ENCODE peak calls at places on chromosome X, in five cellular contexts. Z, W, G, Q and E are unnamed samples.

GRCh38 chrX:119512145-119512800 is 44.0 kb downstream of the SLC25A5 start:
- DNase-seq in Z (peak), W (no peak), G (peak), Q (no peak), E (peak)

GRCh38 chrX:132489256-132490085 is 633 bp upstream of the MBNL3 start:
- DNase-seq in Z (peak), W (peak), G (peak), Q (peak), E (peak)

GRCh38 chrX:21702725-21703228 is 44.6 kb upstream of the KLHL34 start:
- DNase-seq in Z (no peak), W (no peak), G (no peak), Q (no peak), E (no peak)

GRCh38 chrX:16466640-16467432 is 183.1 kb upstream of the S100G start:
- DNase-seq in Z (no peak), W (no peak), G (no peak), Q (no peak), E (no peak)

GRCh38 chrX:14362731-14363130 is 166.6 kb upstream of the GLRA2 start:
- DNase-seq in Z (no peak), W (no peak), G (no peak), Q (no peak), E (no peak)

GRCh38 chrX:9197231-9197630 is 163.3 kb upstream of the FAM9B start:
- DNase-seq in Z (no peak), W (no peak), G (no peak), Q (no peak), E (no peak)

GRCh38 chrX:110032534-110033161 is 29.7 kb downstream of the TMEM164 start:
- DNase-seq in Z (no peak), W (no peak), G (no peak), Q (no peak), E (no peak)

GRCh38 chrX:11151799-11152591 is 40.9 kb downstream of the HCCS start:
- DNase-seq in Z (no peak), W (no peak), G (no peak), Q (no peak), E (no peak)

GRCh38 chrX:27008486-27008885 is 454.7 kb downstream of the PPP4R3C start:
- DNase-seq in Z (no peak), W (no peak), G (no peak), Q (no peak), E (no peak)

GRCh38 chrX:66674506-66674905 is 35.6 kb upstream of the EDA2R start:
- DNase-seq in Z (no peak), W (no peak), G (no peak), Q (no peak), E (no peak)

GRCh38 chrX:103919336-103919682 is 43.1 kb upstream of the TMSB15B start:
- DNase-seq in Z (peak), W (no peak), G (no peak), Q (no peak), E (no peak)

GRCh38 chrX:99301990-99302389 is 1108.1 kb downstream of the PCDH19 start:
- DNase-seq in Z (peak), W (no peak), G (no peak), Q (no peak), E (no peak)

GRCh38 chrX:15737957-15738685 is at the start of gene CA5B:
- DNase-seq in Z (peak), W (peak), G (peak), Q (peak), E (peak)

GRCh38 chrX:65034641-65035450 is 58.6 kb upstream of the ZC4H2 start:
- DNase-seq in Z (peak), W (peak), G (peak), Q (peak), E (peak)

GRCh38 chrX:139967300-139967699 is 2.0 kb upstream of the CXorf66 start:
- DNase-seq in Z (peak), W (no peak), G (no peak), Q (no peak), E (no peak)

GRCh38 chrX:31527455-31528126 is 455.8 kb upstream of the FTHL17 start:
- DNase-seq in Z (no peak), W (no peak), G (no peak), Q (no peak), E (no peak)

GRCh38 chrX:13168276-13168675 is 123.9 kb upstream of the FAM9C start:
- DNase-seq in Z (no peak), W (no peak), G (no peak), Q (no peak), E (no peak)

GRCh38 chrX:138986235-138986634 is 274.7 kb upstream of the FGF13 start:
- DNase-seq in Z (no peak), W (no peak), G (no peak), Q (no peak), E (no peak)

GRCh38 chrX:79270401-79270800 is 96.7 kb downstream of the ITM2A start:
- DNase-seq in Z (peak), W (no peak), G (peak), Q (no peak), E (no peak)

GRCh38 chrX:14916017-14916674 is 42.9 kb downstream of the MOSPD2 start:
- DNase-seq in Z (no peak), W (no peak), G (no peak), Q (no peak), E (no peak)

GRCh38 chrX:100673397-100673953 is 29.5 kb downstream of the SRPX2 start:
- DNase-seq in Z (no peak), W (no peak), G (no peak), Q (no peak), E (no peak)

GRCh38 chrX:35382966-35383365 is 415.2 kb upstream of the MAGEB16 start:
- DNase-seq in Z (no peak), W (no peak), G (no peak), Q (no peak), E (no peak)

GRCh38 chrX:133586443-133586842 is 171.2 kb upstream of the GPC4 start:
- DNase-seq in Z (no peak), W (no peak), G (no peak), Q (no peak), E (no peak)

GRCh38 chrX:80578518-80579105 is 158.4 kb downstream of the TENT5D start:
- DNase-seq in Z (peak), W (no peak), G (no peak), Q (no peak), E (no peak)

GRCh38 chrX:19177710-19178109 is 55.4 kb upstream of the ADGRG2 start:
- DNase-seq in Z (no peak), W (no peak), G (no peak), Q (no peak), E (no peak)

GRCh38 chrX:123450217-123450616 is 266.1 kb downstream of the GRIA3 start:
- DNase-seq in Z (peak), W (no peak), G (peak), Q (no peak), E (no peak)

GRCh38 chrX:24703185-24703494 is 9.4 kb downstream of the POLA1 start:
- DNase-seq in Z (no peak), W (no peak), G (no peak), Q (no peak), E (no peak)

GRCh38 chrX:23511783-23512182 is 155.5 kb upstream of the PRDX4 start:
- DNase-seq in Z (no peak), W (no peak), G (no peak), Q (no peak), E (no peak)

GRCh38 chrX:93422693-93423092 is 250.7 kb downstream of the NAP1L3 start:
- DNase-seq in Z (peak), W (no peak), G (no peak), Q (no peak), E (no peak)
- TF ChIP-seq CTCF in Z (peak), W (peak), G (no peak), Q (peak), E (peak)

GRCh38 chrX:97766496-97767095 is 882.9 kb downstream of the RPA4 start:
- DNase-seq in Z (no peak), W (no peak), G (no peak), Q (no peak), E (no peak)
- TF ChIP-seq CTCF in Z (no peak), W (no peak), G (no peak), Q (no peak), E (no peak)

DNA sequence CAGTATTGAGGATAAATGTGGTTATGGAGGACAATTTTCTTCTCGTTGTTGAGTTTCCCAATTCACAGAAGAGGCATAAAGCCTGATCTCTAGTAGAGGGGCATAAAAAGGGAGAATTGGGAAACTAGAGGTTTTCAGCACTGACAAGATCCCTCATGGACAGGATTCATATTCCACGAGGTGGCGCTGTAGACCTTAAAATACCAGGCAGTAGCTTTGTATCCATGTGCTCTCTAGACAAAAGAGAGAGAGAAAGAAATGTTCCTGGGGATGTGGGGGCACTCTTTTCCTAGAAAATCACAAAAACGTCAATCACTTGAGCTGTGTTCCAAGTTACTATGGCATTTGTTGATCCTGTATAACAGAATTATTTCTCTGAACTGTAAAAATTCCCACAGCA is 128.3 kb downstream of the MAGEE1 start:
- DNase-seq in Z (peak), W (no peak), G (peak), Q (no peak), E (no peak)
- TF ChIP-seq CTCF in Z (peak), W (peak), G (no peak), Q (peak), E (no peak)

GRCh38 chrX:45517090-45517973 is 316.7 kb upstream of the DIPK2B start:
- DNase-seq in Z (peak), W (no peak), G (no peak), Q (no peak), E (no peak)

GRCh38 chrX:45513042-45513441 is 312.4 kb upstream of the DIPK2B start:
- DNase-seq in Z (no peak), W (no peak), G (no peak), Q (no peak), E (no peak)

GRCh38 chrX:45518552-45518951 is 317.9 kb upstream of the DIPK2B start:
- DNase-seq in Z (no peak), W (no peak), G (no peak), Q (no peak), E (no peak)

DNA sequence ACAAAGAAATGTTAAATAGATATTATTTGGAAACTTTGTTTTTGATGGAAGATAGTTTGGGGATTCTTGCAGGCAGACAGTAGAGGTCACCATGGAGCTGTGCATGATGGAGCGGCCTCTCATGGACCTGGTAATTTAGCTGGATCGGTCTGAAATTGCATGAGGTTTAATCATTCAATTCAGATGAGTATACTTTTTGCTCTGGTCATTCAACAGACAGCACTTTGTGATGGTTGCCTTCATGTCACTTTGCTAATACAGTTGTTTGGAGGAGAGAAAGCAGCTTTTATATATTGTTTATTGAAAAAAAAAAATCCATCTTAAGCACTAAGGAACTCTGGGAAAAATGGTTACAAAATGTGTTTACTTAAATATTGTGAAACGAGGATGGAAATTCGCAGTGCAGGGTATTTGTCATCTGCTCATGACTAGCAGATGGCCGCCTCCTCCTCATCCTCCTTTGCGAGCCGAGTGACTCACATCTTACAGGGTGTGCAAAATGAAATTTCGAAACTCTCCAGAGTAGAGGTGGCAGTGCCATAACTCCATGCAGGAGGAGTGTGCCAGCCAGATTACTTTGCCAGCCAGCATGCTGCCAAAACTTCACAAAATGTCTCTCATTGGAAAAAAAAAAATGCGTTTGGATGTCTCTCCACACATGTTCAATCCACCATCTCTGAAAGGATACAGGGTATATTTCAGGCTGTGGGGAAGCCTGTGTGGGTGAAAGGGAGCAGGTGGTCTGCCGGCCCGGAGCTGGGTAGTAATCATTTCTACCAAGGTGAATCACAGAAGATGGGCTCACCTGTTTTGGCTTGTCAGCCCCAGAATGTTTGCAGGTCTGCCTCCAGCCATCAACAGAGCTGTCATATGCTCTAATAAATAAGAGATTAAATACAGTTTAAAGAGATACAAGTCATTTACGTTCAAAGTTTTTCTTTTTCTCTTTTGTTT is 314.9 kb upstream of the DIPK2B start:
- DNase-seq in Z (peak), W (no peak), G (peak), Q (no peak), E (no peak)
- TF ChIP-seq CTCF in Z (peak), W (peak), G (peak), Q (peak), E (no peak)

DNA sequence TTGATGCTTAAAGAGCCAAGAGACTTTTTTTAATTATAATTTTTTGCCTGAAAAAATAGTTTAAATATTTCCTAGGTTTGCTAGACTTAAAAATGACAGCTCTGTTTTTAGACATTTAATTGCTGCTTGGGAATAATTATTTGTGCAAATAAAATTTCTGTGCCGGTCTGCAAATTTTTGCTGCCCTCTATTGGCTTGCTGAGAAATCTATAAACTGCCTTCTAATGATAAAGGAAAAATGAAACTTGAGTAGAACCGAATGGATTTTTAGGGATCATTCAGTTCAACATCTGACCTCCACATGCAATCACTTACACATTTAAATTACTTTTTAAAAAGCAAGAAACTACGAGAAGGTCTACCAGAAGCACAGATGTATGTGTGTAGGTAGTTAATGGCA is 434.0 kb downstream of the FAM133A start:
- DNase-seq in Z (no peak), W (no peak), G (no peak), Q (no peak), E (no peak)
- TF ChIP-seq CTCF in Z (no peak), W (peak), G (no peak), Q (peak), E (no peak)

GRCh38 chrX:38652934-38653442 is 91.6 kb downstream of the TSPAN7 start:
- DNase-seq in Z (no peak), W (no peak), G (no peak), Q (no peak), E (no peak)

GRCh38 chrX:38657562-38657961 is 96.2 kb downstream of the TSPAN7 start:
- DNase-seq in Z (no peak), W (no peak), G (no peak), Q (no peak), E (no peak)

GRCh38 chrX:38651625-38652601 is 90.6 kb downstream of the TSPAN7 start:
- DNase-seq in Z (no peak), W (no peak), G (no peak), Q (no peak), E (no peak)

GRCh38 chrX:38656350-38656915 is 95.1 kb downstream of the TSPAN7 start:
- DNase-seq in Z (no peak), W (no peak), G (no peak), Q (no peak), E (no peak)

DNA sequence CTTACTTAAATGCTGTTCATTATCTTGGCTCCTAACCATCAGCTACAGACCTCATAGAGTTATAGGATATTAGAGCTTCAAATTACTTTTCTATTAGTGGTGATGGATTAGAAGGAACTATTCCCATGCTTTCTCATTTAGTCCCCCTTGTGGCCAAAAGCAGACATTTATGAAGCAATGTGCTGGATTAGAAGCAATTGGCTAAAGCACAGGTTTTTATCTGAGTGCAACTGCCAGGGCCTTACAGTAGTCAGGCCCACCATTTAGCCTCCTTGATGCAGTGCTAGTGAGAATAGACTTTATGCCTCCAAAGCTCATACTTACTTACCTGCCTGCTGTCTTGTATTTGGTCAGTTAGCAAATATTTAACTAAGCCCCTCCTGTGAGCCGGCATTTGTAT is 93.0 kb downstream of the TSPAN7 start:
- DNase-seq in Z (peak), W (no peak), G (no peak), Q (no peak), E (no peak)
- TF ChIP-seq CTCF in Z (peak), W (peak), G (peak), Q (peak), E (peak)